ENCODE peak calls at places on chromosomes 13 and 19, in ten cellular contexts. Y is left lung, B is heart right ventricle, P is psoas muscle, D is cardiac muscle cell, J is neural crest cell, N is cardiac fibroblast, E is esophagus muscularis mucosa, S is MCF 10A, K is WERI-Rb-1. V is an unnamed sample.
A peak's percentile ranks its signal among the peaks of the same experiment; 100 is the strongest.

GRCh38 chr13:97434417-97435296 is 688 bp downstream of the RAP2A start:
- DNase-seq in Y (peak; percentile 52), B (peak; percentile 26), P (peak; percentile 46), D (peak; percentile 71), J (peak; percentile 44), N (peak; percentile 32), E (peak; percentile 92), S (peak; percentile 56), K (peak; percentile 67), V (peak; percentile 61)

GRCh38 chr19:5314012-5314906 is 26.4 kb downstream of the PTPRS start:
- DNase-seq in Y (no peak), B (no peak), P (no peak), D (no peak), J (no peak), N (no peak), E (no peak), S (peak; percentile 57), K (no peak), V (no peak)

GRCh38 chr13:21619633-21620220 is 15.8 kb upstream of the MICU2 start:
- DNase-seq in Y (no peak), B (no peak), P (no peak), D (no peak), J (no peak), N (no peak), E (no peak), S (no peak), K (no peak), V (no peak)

GRCh38 chr19:38711726-38712153 is 32.5 kb downstream of the CAPN12 start:
- DNase-seq in Y (peak; percentile 63), B (no peak), P (peak; percentile 57), D (no peak), J (no peak), N (peak; percentile 78), E (no peak), S (no peak), K (no peak), V (no peak)

GRCh38 chr13:42474954-42475353 is 99.0 kb upstream of the TNFSF11 start:
- DNase-seq in Y (no peak), B (no peak), P (no peak), D (no peak), J (no peak), N (peak; percentile 53), E (no peak), S (no peak), K (no peak), V (no peak)

GRCh38 chr19:11693505-11694499 is 44.9 kb downstream of the ZNF823 start:
- DNase-seq in Y (no peak), B (no peak), P (no peak), D (peak; percentile 11), J (no peak), N (peak; percentile 52), E (no peak), S (peak; percentile 21), K (peak; percentile 91), V (no peak)

GRCh38 chr19:7629347-7630054 is at the start of the genes PET100 and XAB2:
- DNase-seq in Y (peak; percentile 96), B (peak; percentile 98), P (peak; percentile 95), D (peak; percentile 98), J (peak; percentile 92), N (peak; percentile 99), E (peak; percentile 99), S (peak; percentile 99), K (peak; percentile 96), V (peak; percentile 99)

GRCh38 chr13:29073762-29074161 is 253.6 kb downstream of the MTUS2 start:
- DNase-seq in Y (no peak), B (no peak), P (no peak), D (no peak), J (no peak), N (no peak), E (no peak), S (no peak), K (no peak), V (no peak)

GRCh38 chr13:43159007-43159406 is 135.6 kb downstream of the DNAJC15 start:
- DNase-seq in Y (no peak), B (no peak), P (no peak), D (no peak), J (no peak), N (peak; percentile 66), E (peak; percentile 31), S (peak; percentile 50), K (no peak), V (no peak)

GRCh38 chr13:97211986-97212385 is 10.1 kb upstream of the MBNL2 start:
- DNase-seq in Y (no peak), B (no peak), P (no peak), D (no peak), J (no peak), N (peak; percentile 55), E (no peak), S (no peak), K (no peak), V (no peak)

GRCh38 chr13:80338781-80339577 is 1.9 kb downstream of the SPRY2 start:
- DNase-seq in Y (peak; percentile 81), B (peak; percentile 78), P (peak; percentile 78), D (peak; percentile 86), J (peak; percentile 65), N (peak; percentile 88), E (peak; percentile 93), S (peak; percentile 62), K (peak; percentile 32), V (peak; percentile 83)

GRCh38 chr13:80341098-80341701 is at the start of gene SPRY2:
- DNase-seq in Y (peak; percentile 94), B (peak; percentile 94), P (peak; percentile 95), D (peak; percentile 97), J (peak; percentile 86), N (peak; percentile 99), E (peak; percentile 98), S (peak; percentile 96), K (peak; percentile 77), V (peak; percentile 97)

GRCh38 chr13:80340643-80341097 is 256 bp downstream of the SPRY2 start:
- DNase-seq in Y (peak; percentile 51), B (peak; percentile 53), P (no peak), D (no peak), J (no peak), N (no peak), E (no peak), S (peak; percentile 69), K (no peak), V (no peak)

GRCh38 chr13:80339578-80339840 is 1.4 kb downstream of the SPRY2 start:
- DNase-seq in Y (no peak), B (no peak), P (no peak), D (no peak), J (no peak), N (no peak), E (no peak), S (peak; percentile 29), K (no peak), V (no peak)

DNA sequence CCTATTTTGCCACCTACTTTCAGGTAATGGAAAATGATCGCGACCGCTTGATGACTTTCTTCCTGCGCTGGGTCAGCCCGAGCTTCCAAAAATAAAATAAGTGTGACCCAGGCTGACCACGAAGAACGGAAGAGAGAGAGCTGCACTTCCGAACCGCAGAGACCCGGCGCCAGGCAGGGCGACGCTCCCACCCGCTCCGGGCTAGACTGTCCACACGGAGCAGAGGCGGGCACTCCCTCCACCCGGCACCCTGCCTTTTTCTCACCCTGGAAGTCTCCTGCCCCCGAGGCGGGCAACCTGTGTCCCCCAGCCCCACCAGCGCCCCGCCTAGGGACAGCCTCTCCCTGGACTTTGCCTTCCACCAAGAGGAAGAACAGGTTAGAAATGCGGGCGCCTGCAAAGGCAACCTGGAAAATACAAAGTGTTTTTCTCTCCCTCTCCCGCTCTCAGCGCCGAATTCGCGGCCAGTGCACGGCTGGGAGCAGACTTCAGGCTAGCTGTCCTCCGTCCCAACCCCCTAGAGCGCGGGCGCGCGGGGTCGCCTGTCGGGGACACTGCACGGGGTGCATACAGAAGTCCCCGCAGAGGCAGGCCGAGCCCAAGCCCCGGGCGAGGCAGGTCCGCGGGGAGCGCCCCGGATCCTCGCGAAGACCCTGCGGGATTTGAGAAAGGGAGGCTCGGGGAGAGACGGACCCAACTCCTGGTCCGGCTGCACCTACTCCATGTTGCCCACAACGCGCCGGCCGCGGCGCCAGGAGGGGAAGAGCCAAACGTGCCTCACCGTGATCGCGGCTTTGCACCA is 884 bp downstream of the SPRY2 start:
- DNase-seq in Y (peak; percentile 59), B (peak; percentile 56), P (peak; percentile 55), D (peak; percentile 59), J (peak; percentile 32), N (peak; percentile 46), E (no peak), S (peak; percentile 64), K (peak; percentile 20), V (peak; percentile 64)
- TF ChIP-seq CTCF in Y (no peak), B (no peak), P (no peak), D (no peak), J (no peak), N (no peak), E (no peak), S (no peak), K (no peak), V (no peak)

GRCh38 chr13:68234278-68234677 is 1004.1 kb upstream of the PCDH9 start:
- DNase-seq in Y (no peak), B (no peak), P (no peak), D (peak; percentile 5), J (no peak), N (peak; percentile 7), E (no peak), S (peak; percentile 28), K (no peak), V (no peak)
- TF ChIP-seq CTCF in Y (no peak), B (no peak), P (no peak), D (no peak), J (no peak), N (no peak), E (no peak), S (peak; percentile 19), K (no peak), V (no peak)

GRCh38 chr13:110445722-110446569 is 115.6 kb downstream of the RAB20 start:
- DNase-seq in Y (no peak), B (no peak), P (no peak), D (no peak), J (no peak), N (no peak), E (no peak), S (no peak), K (no peak), V (no peak)

GRCh38 chr13:110447058-110447511 is 114.4 kb downstream of the RAB20 start:
- DNase-seq in Y (no peak), B (no peak), P (no peak), D (no peak), J (no peak), N (no peak), E (no peak), S (no peak), K (no peak), V (no peak)

GRCh38 chr13:110445183-110445582 is 116.3 kb downstream of the RAB20 start:
- DNase-seq in Y (no peak), B (no peak), P (no peak), D (no peak), J (no peak), N (no peak), E (no peak), S (peak; percentile 57), K (no peak), V (no peak)

GRCh38 chr13:110447801-110448200 is 113.7 kb downstream of the RAB20 start:
- DNase-seq in Y (no peak), B (no peak), P (no peak), D (no peak), J (no peak), N (no peak), E (no peak), S (no peak), K (no peak), V (no peak)

GRCh38 chr13:110446570-110446880 is 115.0 kb downstream of the RAB20 start:
- DNase-seq in Y (no peak), B (no peak), P (no peak), D (no peak), J (no peak), N (no peak), E (no peak), S (no peak), K (no peak), V (no peak)
- TF ChIP-seq CTCF in Y (no peak), B (no peak), P (no peak), D (no peak), J (no peak), N (no peak), E (no peak), S (no peak), K (no peak), V (no peak)

GRCh38 chr19:680287-681028 is 4.3 kb downstream of the FSTL3 start:
- DNase-seq in Y (peak; percentile 100), B (peak; percentile 99), P (peak; percentile 100), D (peak; percentile 98), J (peak; percentile 97), N (peak; percentile 100), E (peak; percentile 100), S (peak; percentile 97), K (peak; percentile 99), V (peak; percentile 100)
- TF ChIP-seq CTCF in Y (no peak), B (peak; percentile 36), P (peak; percentile 44), D (peak; percentile 28), J (peak; percentile 57), N (no peak), E (peak; percentile 46), S (peak; percentile 45), K (peak; percentile 72), V (peak; percentile 59)

V was measured in right atrium auricular region.